ENCODE peak calls at places on chromosomes 7 and 10, in eight cellular contexts. One of them, this sample, is unnamed.

GRCh38 chr7:93558705-93559614 is 15.6 kb downstream of the CALCR start:
- DNase-seq in EH: no peak
- DNase-seq in pancreas: peak; percentile 43
- DNase-seq in D341Med: no peak
- DNase-seq in mucosa of descending colon: no peak
- DNase-seq in CD4-positive, alpha-beta T cell: no peak
- DNase-seq in HuH-7: no peak
- DNase-seq in neural crest cell: no peak
- DNase-seq in this sample: no peak

GRCh38 chr10:66714741-66715140 is 211.1 kb upstream of the LRRTM3 start:
- DNase-seq in EH: no peak
- DNase-seq in mucosa of descending colon: no peak
- DNase-seq in neural crest cell: no peak
- DNase-seq in pancreas: no peak
- DNase-seq in CD4-positive, alpha-beta T cell: no peak
- DNase-seq in HuH-7: no peak
- DNase-seq in D341Med: no peak
- DNase-seq in this sample: no peak

GRCh38 chr7:36153571-36154097 is 580 bp downstream of the EEPD1 start:
- DNase-seq in CD4-positive, alpha-beta T cell: no peak
- DNase-seq in mucosa of descending colon: peak; percentile 42
- DNase-seq in neural crest cell: no peak
- DNase-seq in D341Med: no peak
- DNase-seq in HuH-7: no peak
- DNase-seq in EH: peak; percentile 7
- DNase-seq in pancreas: peak; percentile 61
- DNase-seq in this sample: no peak

GRCh38 chr7:151373599-151373998 is 32.0 kb downstream of the NUB1 start:
- DNase-seq in neural crest cell: no peak
- DNase-seq in mucosa of descending colon: no peak
- DNase-seq in pancreas: no peak
- DNase-seq in CD4-positive, alpha-beta T cell: no peak
- DNase-seq in EH: no peak
- DNase-seq in HuH-7: no peak
- DNase-seq in D341Med: no peak
- DNase-seq in this sample: no peak

GRCh38 chr10:112988839-112989406 is 38.9 kb downstream of the TCF7L2 start:
- DNase-seq in neural crest cell: no peak
- DNase-seq in HuH-7: no peak
- DNase-seq in pancreas: no peak
- DNase-seq in EH: no peak
- DNase-seq in CD4-positive, alpha-beta T cell: no peak
- DNase-seq in mucosa of descending colon: no peak
- DNase-seq in D341Med: no peak
- DNase-seq in this sample: no peak

GRCh38 chr7:111735661-111736323 is 173.5 kb upstream of the IMMP2L start:
- DNase-seq in D341Med: peak; percentile 73
- DNase-seq in EH: peak; percentile 77
- DNase-seq in pancreas: peak; percentile 33
- DNase-seq in mucosa of descending colon: peak; percentile 81
- DNase-seq in CD4-positive, alpha-beta T cell: peak; percentile 31
- DNase-seq in neural crest cell: peak; percentile 76
- DNase-seq in HuH-7: peak; percentile 76
- DNase-seq in this sample: peak; percentile 49

GRCh38 chr7:17989546-17989945 is 38.1 kb downstream of the PRPS1L1 start:
- DNase-seq in HuH-7: no peak
- DNase-seq in D341Med: no peak
- DNase-seq in CD4-positive, alpha-beta T cell: no peak
- DNase-seq in mucosa of descending colon: peak; percentile 35
- DNase-seq in neural crest cell: no peak
- DNase-seq in EH: peak; percentile 42
- DNase-seq in pancreas: no peak
- DNase-seq in this sample: no peak

GRCh38 chr10:14821635-14822375 is 16.0 kb downstream of the CDNF start:
- DNase-seq in HuH-7: no peak
- DNase-seq in EH: no peak
- DNase-seq in pancreas: no peak
- DNase-seq in CD4-positive, alpha-beta T cell: no peak
- DNase-seq in neural crest cell: no peak
- DNase-seq in D341Med: no peak
- DNase-seq in mucosa of descending colon: peak; percentile 51
- DNase-seq in this sample: no peak

GRCh38 chr7:142801601-142802295 is 31.0 kb downstream of the PRSS2 start:
- DNase-seq in pancreas: no peak
- DNase-seq in EH: no peak
- DNase-seq in neural crest cell: no peak
- DNase-seq in CD4-positive, alpha-beta T cell: no peak
- DNase-seq in HuH-7: no peak
- DNase-seq in D341Med: no peak
- DNase-seq in mucosa of descending colon: no peak
- DNase-seq in this sample: no peak

GRCh38 chr10:11473128-11473760 is 138.2 kb downstream of the USP6NL start:
- DNase-seq in neural crest cell: no peak
- DNase-seq in EH: peak; percentile 24
- DNase-seq in CD4-positive, alpha-beta T cell: no peak
- DNase-seq in D341Med: no peak
- DNase-seq in HuH-7: no peak
- DNase-seq in pancreas: no peak
- DNase-seq in mucosa of descending colon: no peak
- DNase-seq in this sample: no peak

GRCh38 chr7:17521437-17521836 is 223.0 kb downstream of the AHR start:
- DNase-seq in D341Med: no peak
- DNase-seq in CD4-positive, alpha-beta T cell: no peak
- DNase-seq in neural crest cell: no peak
- DNase-seq in EH: peak; percentile 90
- DNase-seq in HuH-7: no peak
- DNase-seq in pancreas: no peak
- DNase-seq in mucosa of descending colon: no peak
- DNase-seq in this sample: no peak

GRCh38 chr10:26714816-26715487 is 17.5 kb downstream of the PDSS1 start:
- DNase-seq in pancreas: no peak
- DNase-seq in EH: no peak
- DNase-seq in neural crest cell: no peak
- DNase-seq in CD4-positive, alpha-beta T cell: no peak
- DNase-seq in D341Med: no peak
- DNase-seq in HuH-7: peak; percentile 69
- DNase-seq in mucosa of descending colon: peak; percentile 82
- DNase-seq in this sample: no peak

GRCh38 chr10:71753960-71754505 is 19.3 kb downstream of the VSIR start:
- DNase-seq in HuH-7: no peak
- DNase-seq in pancreas: no peak
- DNase-seq in CD4-positive, alpha-beta T cell: no peak
- DNase-seq in EH: no peak
- DNase-seq in D341Med: no peak
- DNase-seq in mucosa of descending colon: no peak
- DNase-seq in neural crest cell: no peak
- DNase-seq in this sample: no peak

GRCh38 chr10:32937824-32938482 is 20.1 kb downstream of the ITGB1 start:
- DNase-seq in HuH-7: no peak
- DNase-seq in D341Med: no peak
- DNase-seq in CD4-positive, alpha-beta T cell: no peak
- DNase-seq in neural crest cell: no peak
- DNase-seq in EH: peak; percentile 69
- DNase-seq in mucosa of descending colon: no peak
- DNase-seq in pancreas: no peak
- DNase-seq in this sample: no peak

GRCh38 chr10:43336641-43337318 is 34.7 kb upstream of the FXYD4 start:
- DNase-seq in D341Med: no peak
- DNase-seq in pancreas: no peak
- DNase-seq in EH: peak; percentile 25
- DNase-seq in CD4-positive, alpha-beta T cell: no peak
- DNase-seq in HuH-7: no peak
- DNase-seq in neural crest cell: no peak
- DNase-seq in mucosa of descending colon: no peak
- DNase-seq in this sample: no peak

GRCh38 chr10:80372675-80373074 is 16.1 kb downstream of the DYDC2 start:
- DNase-seq in CD4-positive, alpha-beta T cell: no peak
- DNase-seq in D341Med: no peak
- DNase-seq in HuH-7: no peak
- DNase-seq in EH: no peak
- DNase-seq in pancreas: no peak
- DNase-seq in neural crest cell: no peak
- DNase-seq in mucosa of descending colon: no peak
- DNase-seq in this sample: no peak

GRCh38 chr7:157294773-157295172 is 42.0 kb upstream of the DNAJB6 start:
- DNase-seq in pancreas: no peak
- DNase-seq in D341Med: no peak
- DNase-seq in mucosa of descending colon: no peak
- DNase-seq in EH: no peak
- DNase-seq in neural crest cell: no peak
- DNase-seq in CD4-positive, alpha-beta T cell: no peak
- DNase-seq in HuH-7: no peak
- DNase-seq in this sample: no peak

GRCh38 chr7:66930341-66930740 is 9.3 kb downstream of the TMEM248 start:
- DNase-seq in HuH-7: no peak
- DNase-seq in neural crest cell: no peak
- DNase-seq in D341Med: peak; percentile 67
- DNase-seq in CD4-positive, alpha-beta T cell: no peak
- DNase-seq in EH: peak; percentile 46
- DNase-seq in pancreas: no peak
- DNase-seq in mucosa of descending colon: no peak
- DNase-seq in this sample: no peak

GRCh38 chr7:32116436-32116835 is 46.2 kb upstream of the PDE1C start:
- DNase-seq in EH: no peak
- DNase-seq in CD4-positive, alpha-beta T cell: no peak
- DNase-seq in mucosa of descending colon: no peak
- DNase-seq in pancreas: no peak
- DNase-seq in D341Med: no peak
- DNase-seq in neural crest cell: no peak
- DNase-seq in HuH-7: no peak
- DNase-seq in this sample: no peak

GRCh38 chr10:18607503-18607902 is 43.9 kb downstream of the NSUN6 start:
- DNase-seq in pancreas: peak; percentile 27
- DNase-seq in EH: peak; percentile 83
- DNase-seq in mucosa of descending colon: peak; percentile 43
- DNase-seq in neural crest cell: no peak
- DNase-seq in D341Med: peak; percentile 47
- DNase-seq in HuH-7: no peak
- DNase-seq in CD4-positive, alpha-beta T cell: no peak
- DNase-seq in this sample: no peak

GRCh38 chr7:48786951-48787350 is 137.4 kb upstream of the CDC14C start:
- DNase-seq in HuH-7: no peak
- DNase-seq in CD4-positive, alpha-beta T cell: no peak
- DNase-seq in mucosa of descending colon: no peak
- DNase-seq in pancreas: no peak
- DNase-seq in D341Med: no peak
- DNase-seq in EH: no peak
- DNase-seq in neural crest cell: no peak
- DNase-seq in this sample: no peak

GRCh38 chr10:12690525-12691139 is 310.9 kb downstream of the CCDC3 start:
- DNase-seq in HuH-7: no peak
- DNase-seq in pancreas: no peak
- DNase-seq in mucosa of descending colon: no peak
- DNase-seq in D341Med: no peak
- DNase-seq in EH: no peak
- DNase-seq in neural crest cell: no peak
- DNase-seq in CD4-positive, alpha-beta T cell: no peak
- DNase-seq in this sample: no peak

GRCh38 chr7:28300488-28300887 is 111.8 kb upstream of the CREB5 start:
- DNase-seq in CD4-positive, alpha-beta T cell: no peak
- DNase-seq in pancreas: no peak
- DNase-seq in mucosa of descending colon: no peak
- DNase-seq in neural crest cell: no peak
- DNase-seq in HuH-7: no peak
- DNase-seq in D341Med: no peak
- DNase-seq in EH: no peak
- DNase-seq in this sample: no peak

GRCh38 chr10:97861351-97861750 is 11.7 kb downstream of the GOLGA7B start:
- DNase-seq in neural crest cell: no peak
- DNase-seq in EH: peak; percentile 83
- DNase-seq in HuH-7: no peak
- DNase-seq in pancreas: no peak
- DNase-seq in mucosa of descending colon: no peak
- DNase-seq in D341Med: no peak
- DNase-seq in CD4-positive, alpha-beta T cell: no peak
- DNase-seq in this sample: no peak